ENCODE peak calls at places on chromosome 14, in nine cellular contexts. B is IMR-90, G is uterus, C is fibroblast of mammary gland, L is body of pancreas, Q is lung, K is HFF-Myc, D is MM.1S, U is esophagus squamous epithelium. M is an unnamed sample.

GRCh38 chr14:76701981-76702380 is 59.3 kb upstream of the VASH1 start:
- DNase-seq in B (no peak), G (no peak), C (peak; percentile 61), L (no peak), Q (no peak), K (no peak), D (no peak), U (no peak), M (no peak)

GRCh38 chr14:106564058-106564643 is 1037.8 kb downstream of the TMEM121 start:
- DNase-seq in B (no peak), G (no peak), C (no peak), L (peak; percentile 37), Q (peak; percentile 41), K (no peak), D (peak; percentile 63), U (no peak), M (no peak)

GRCh38 chr14:20417250-20418186 is 4.2 kb upstream of the TEP1 start:
- DNase-seq in B (no peak), G (no peak), C (no peak), L (no peak), Q (no peak), K (no peak), D (no peak), U (no peak), M (no peak)

GRCh38 chr14:93857500-93857899 is 69.2 kb upstream of the PRIMA1 start:
- DNase-seq in B (no peak), G (no peak), C (no peak), L (no peak), Q (no peak), K (no peak), D (no peak), U (no peak), M (no peak)

GRCh38 chr14:99382781-99383456 is 97.7 kb downstream of the SETD3 start:
- DNase-seq in B (peak; percentile 77), G (no peak), C (no peak), L (no peak), Q (no peak), K (no peak), D (no peak), U (no peak), M (no peak)

GRCh38 chr14:65211341-65211987 is 109.1 kb upstream of the MAX start:
- DNase-seq in B (peak; percentile 85), G (no peak), C (peak; percentile 75), L (no peak), Q (no peak), K (no peak), D (no peak), U (no peak), M (peak; percentile 68)

GRCh38 chr14:99595034-99595433 is 9.0 kb downstream of the CCDC85C start:
- DNase-seq in B (no peak), G (no peak), C (no peak), L (no peak), Q (no peak), K (no peak), D (peak; percentile 69), U (no peak), M (no peak)

GRCh38 chr14:53531151-53531550 is 378.0 kb upstream of the DDHD1 start:
- DNase-seq in B (no peak), G (no peak), C (no peak), L (no peak), Q (no peak), K (no peak), D (no peak), U (no peak), M (no peak)

GRCh38 chr14:34220921-34221320 is 241.1 kb downstream of the SPTSSA start:
- DNase-seq in B (no peak), G (no peak), C (no peak), L (no peak), Q (no peak), K (no peak), D (peak; percentile 19), U (no peak), M (no peak)

GRCh38 chr14:85333313-85333712 is 196.6 kb upstream of the FLRT2 start:
- DNase-seq in B (peak; percentile 50), G (no peak), C (peak; percentile 76), L (no peak), Q (no peak), K (peak; percentile 76), D (no peak), U (no peak), M (peak; percentile 42)

GRCh38 chr14:103317976-103318580 is 16.0 kb upstream of the EIF5 start:
- DNase-seq in B (no peak), G (no peak), C (no peak), L (no peak), Q (no peak), K (no peak), D (no peak), U (no peak), M (no peak)

GRCh38 chr14:63229330-63230059 is 25.3 kb downstream of the RHOJ start:
- DNase-seq in B (no peak), G (no peak), C (no peak), L (no peak), Q (no peak), K (no peak), D (no peak), U (no peak), M (no peak)

GRCh38 chr14:94132285-94132887 is 3.0 kb upstream of the IFI27L2 start:
- DNase-seq in B (peak; percentile 70), G (peak; percentile 62), C (peak; percentile 75), L (peak; percentile 62), Q (peak; percentile 59), K (no peak), D (peak; percentile 48), U (no peak), M (peak; percentile 68)

GRCh38 chr14:40269436-40269835 is 837.2 kb upstream of the FBXO33 start:
- DNase-seq in B (no peak), G (no peak), C (no peak), L (no peak), Q (no peak), K (no peak), D (no peak), U (no peak), M (no peak)

DNA sequence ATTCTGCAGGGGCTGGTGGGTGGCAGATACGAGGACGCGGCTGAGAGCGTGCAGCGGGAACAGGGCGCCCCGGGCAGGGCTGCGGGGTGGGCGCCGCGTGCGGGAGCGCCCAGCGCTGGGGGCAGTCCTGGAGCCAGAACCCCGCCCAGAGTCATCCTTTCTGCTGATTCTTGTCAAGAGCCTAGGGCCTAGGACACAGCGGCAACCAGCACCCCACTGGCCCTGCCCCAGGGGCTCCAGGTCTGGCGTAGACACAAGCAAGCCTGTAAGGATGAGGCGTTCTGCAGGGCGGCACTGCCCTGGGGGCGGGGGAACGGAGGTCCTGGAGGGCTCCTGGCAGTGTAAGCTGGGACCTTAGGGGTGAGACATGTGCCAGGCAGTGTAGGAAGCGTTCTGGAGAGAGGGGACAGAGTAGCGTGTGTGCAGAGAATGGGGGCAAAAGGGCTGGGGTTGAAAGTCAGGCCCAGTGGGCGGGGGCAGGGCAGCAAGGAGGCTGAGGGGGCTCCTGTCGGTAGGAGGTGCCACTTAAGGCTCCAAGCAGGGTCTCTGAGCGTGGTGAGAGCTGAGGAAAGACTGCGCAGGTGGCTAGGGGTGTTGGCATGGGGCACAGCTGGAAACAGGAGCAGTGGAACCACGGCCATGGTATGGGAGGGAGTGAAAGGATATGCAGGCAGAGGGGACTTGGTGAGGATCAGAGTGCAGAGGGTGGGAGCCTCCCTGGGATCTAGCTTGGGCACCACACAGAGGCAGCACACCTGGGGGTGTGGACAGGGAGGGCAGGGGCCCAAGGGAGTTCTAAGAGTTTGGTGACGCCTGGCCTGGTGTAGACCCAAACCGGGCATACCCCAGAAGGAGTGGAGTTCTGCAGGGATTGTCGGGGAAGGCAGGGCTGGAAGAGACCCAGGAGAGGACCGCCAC is 859 bp upstream of the AHNAK2 start:
- DNase-seq in B (no peak), G (peak; percentile 39), C (no peak), L (no peak), Q (no peak), K (no peak), D (no peak), U (no peak), M (no peak)
- H3K4me3 ChIP-seq in B (peak overlapping the region; percentile 41), G (no peak overlapping the region), C (peak overlapping the region; percentile 33), L (no peak overlapping the region), Q (no peak overlapping the region), K (peak overlapping the region; percentile 28), D (no peak overlapping the region), U (peak overlapping the region; percentile 69), M (peak overlapping the region; percentile 52)

DNA sequence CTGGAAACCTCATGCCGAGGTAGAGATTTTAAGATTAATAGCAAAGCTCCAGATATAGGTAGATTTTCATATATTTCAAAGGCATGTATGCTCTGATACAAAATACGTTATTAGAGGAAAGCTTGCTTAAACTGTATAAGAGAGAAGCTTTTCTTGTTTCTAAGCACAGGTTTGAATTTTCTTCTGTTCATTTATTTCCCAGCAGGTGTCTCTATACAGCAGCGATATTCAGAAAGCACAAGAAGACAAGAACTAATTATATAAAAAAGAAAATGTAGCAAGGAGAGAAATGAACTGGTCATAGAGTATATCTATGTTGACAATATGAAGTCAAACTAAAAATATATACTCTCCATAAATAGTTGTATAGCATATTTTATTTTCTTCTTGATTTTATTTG is 307.4 kb upstream of the NOVA1 start:
- DNase-seq in B (no peak), G (no peak), C (no peak), L (no peak), Q (no peak), K (no peak), D (no peak), U (no peak), M (no peak)
- TF ChIP-seq CTCF in B (no peak), G (no peak), C (no peak), L (no peak), Q (no peak), K (no peak), D (no peak), U (peak; percentile 10), M (no peak)

DNA sequence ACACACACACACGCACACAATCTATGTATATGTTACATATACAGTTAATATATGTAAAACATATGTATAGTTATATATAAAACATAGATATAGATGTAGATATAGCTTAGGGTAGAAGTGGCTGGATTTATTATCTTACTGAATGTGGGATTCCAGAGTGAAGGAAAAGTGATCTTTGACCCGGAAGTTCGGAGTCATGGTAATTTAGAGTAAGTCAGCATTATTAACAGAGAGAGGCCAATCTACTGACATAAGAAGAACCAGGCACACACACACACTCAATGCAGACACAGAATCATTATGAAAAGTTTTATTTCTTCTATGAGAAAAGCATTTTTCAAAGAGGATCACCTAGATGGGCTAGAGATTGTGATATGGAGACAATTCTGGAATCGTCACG is 384.2 kb upstream of the NOVA1 start:
- DNase-seq in B (no peak), G (no peak), C (no peak), L (no peak), Q (no peak), K (no peak), D (no peak), U (no peak), M (no peak)
- H3K4me3 ChIP-seq in B (no peak overlapping the region), G (no peak overlapping the region), C (no peak overlapping the region), L (no peak overlapping the region), Q (no peak overlapping the region), K (no peak overlapping the region), D (no peak overlapping the region), U (no peak overlapping the region), M (no peak overlapping the region)

DNA sequence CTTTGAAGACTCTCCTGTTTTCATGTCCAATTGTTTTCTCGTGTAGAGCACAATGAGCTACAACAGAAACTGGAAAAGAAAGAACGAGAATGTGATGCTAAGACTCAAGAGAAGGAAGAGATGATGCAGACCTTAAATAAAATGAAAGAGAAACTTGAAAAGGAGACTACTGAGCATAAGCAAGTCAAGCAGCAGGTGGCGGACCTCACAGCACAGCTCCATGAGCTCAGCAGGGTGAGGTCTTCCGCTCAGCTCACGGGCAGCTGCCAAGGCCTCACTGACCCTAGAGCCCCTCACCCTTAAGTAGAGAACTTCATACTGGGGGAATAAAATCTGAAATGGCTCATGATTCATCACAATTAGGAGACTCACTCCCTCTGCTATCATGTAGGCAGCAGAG is 134.7 kb downstream of the GPR135 start:
- DNase-seq in B (peak; percentile 53), G (no peak), C (no peak), L (no peak), Q (no peak), K (no peak), D (peak; percentile 77), U (no peak), M (no peak)
- TF ChIP-seq CTCF in B (peak; percentile 3), G (no peak), C (no peak), L (no peak), Q (no peak), K (no peak), D (peak; percentile 27), U (no peak), M (no peak)

M was measured in AG10803.